ENCODE peak calls at places on chromosomes 16 and 17, in nine cellular contexts. Z, P, T, U, I, K, Y, B and S are unnamed samples.

GRCh38 chr16:29117631-29118030 is 132.8 kb downstream of the LAT start:
- DNase-seq in B (no peak), I (no peak), P (no peak), T (no peak), Z (no peak), K (no peak), U (no peak), Y (no peak), S (no peak)

GRCh38 chr17:38325221-38325851 is 18.4 kb downstream of the GPR179 start:
- DNase-seq in U (peak; percentile 50), I (peak; percentile 39), T (no peak), B (peak; percentile 19), Z (no peak), Y (no peak), K (no peak), P (no peak), S (peak; percentile 58)

GRCh38 chr17:82736511-82737185 is 1.2 kb downstream of the FN3K start:
- DNase-seq in B (no peak), K (no peak), I (no peak), T (no peak), Y (no peak), Z (no peak), U (no peak), P (no peak), S (no peak)

GRCh38 chr16:89919535-89920406 is 1.1 kb downstream of the MC1R start:
- DNase-seq in K (no peak), Y (no peak), I (no peak), B (no peak), T (no peak), P (no peak), Z (no peak), U (no peak), S (no peak)

GRCh38 chr16:66001432-66001831 is 365.1 kb upstream of the CDH5 start:
- DNase-seq in U (no peak), Z (no peak), T (no peak), K (no peak), Y (no peak), B (no peak), I (peak; percentile 17), P (no peak), S (no peak)

GRCh38 chr16:29974291-29975133 is 844 bp downstream of the TAOK2 start:
- DNase-seq in B (peak; percentile 27), T (peak; percentile 82), K (peak; percentile 9), U (peak; percentile 36), Z (no peak), P (peak; percentile 32), I (no peak), Y (peak; percentile 44), S (peak; percentile 24)

GRCh38 chr17:35752471-35752870 is 568 bp downstream of the GAS2L2 start:
- DNase-seq in P (no peak), Y (no peak), T (no peak), U (no peak), B (no peak), I (no peak), K (no peak), Z (no peak), S (no peak)

GRCh38 chr16:83887088-83887487 is 11.8 kb upstream of the MLYCD start:
- DNase-seq in Z (no peak), B (no peak), P (no peak), I (peak; percentile 23), K (no peak), Y (peak; percentile 61), U (peak; percentile 27), T (no peak), S (peak; percentile 54)

GRCh38 chr17:17844079-17844478 is 7.3 kb upstream of the SREBF1 start:
- DNase-seq in K (no peak), Z (no peak), B (no peak), P (no peak), I (no peak), T (no peak), U (no peak), Y (no peak), S (no peak)

GRCh38 chr17:17841620-17842025 is 4.8 kb upstream of the SREBF1 start:
- DNase-seq in Y (no peak), I (no peak), Z (no peak), P (no peak), B (no peak), U (no peak), T (no peak), K (no peak), S (no peak)

GRCh38 chr17:17843096-17843495 is 6.3 kb upstream of the SREBF1 start:
- DNase-seq in B (no peak), Y (no peak), T (no peak), Z (no peak), P (no peak), K (no peak), U (no peak), I (no peak), S (no peak)

GRCh38 chr17:17840751-17841591 is 4.2 kb upstream of the SREBF1 start:
- DNase-seq in Y (peak; percentile 53), K (peak; percentile 40), I (peak; percentile 68), Z (no peak), P (peak; percentile 57), T (peak; percentile 21), B (no peak), U (peak; percentile 47), S (peak; percentile 30)

GRCh38 chr17:17842111-17842876 is 5.5 kb upstream of the SREBF1 start:
- DNase-seq in T (no peak), U (no peak), P (no peak), B (no peak), K (no peak), Y (no peak), Z (no peak), I (no peak), S (no peak)
- H3K4me2 ChIP-seq in T (no peak overlapping the region), U (no peak overlapping the region), P (peak overlapping the region; percentile 94), B (no peak overlapping the region), K (no peak overlapping the region), Y (no peak overlapping the region), Z (no peak overlapping the region), I (no peak overlapping the region), S (no peak overlapping the region)

GRCh38 chr17:47850373-47850691 is 631 bp downstream of the SP6 start:
- DNase-seq in Y (no peak), P (no peak), B (no peak), U (no peak), K (no peak), T (no peak), I (no peak), Z (no peak), S (no peak)
- TF ChIP-seq EZH2 in Y (no peak), P (no peak), B (no peak), U (no peak), K (peak; percentile 8), T (no peak), I (no peak), Z (no peak), S (no peak)

GRCh38 chr17:67503184-67503583 is 126.1 kb downstream of the PITPNC1 start:
- DNase-seq in K (no peak), Y (peak; percentile 62), P (peak; percentile 48), U (no peak), I (no peak), B (no peak), Z (no peak), T (no peak), S (no peak)
- H3K4me2 ChIP-seq in K (no peak overlapping the region), Y (no peak overlapping the region), P (peak overlapping the region; percentile 18), U (no peak overlapping the region), I (no peak overlapping the region), B (no peak overlapping the region), Z (no peak overlapping the region), T (no peak overlapping the region), S (peak overlapping the region; percentile 28)

GRCh38 chr16:86521236-86522197 is 11.2 kb downstream of the FOXF1 start:
- DNase-seq in B (no peak), P (no peak), K (no peak), Y (no peak), U (no peak), Z (no peak), T (no peak), I (no peak), S (no peak)

GRCh38 chr16:86520317-86521210 is 10.2 kb downstream of the FOXF1 start:
- DNase-seq in B (no peak), U (no peak), Z (no peak), I (no peak), T (no peak), P (no peak), K (no peak), Y (no peak), S (no peak)

GRCh38 chr16:86519007-86519648 is 8.8 kb downstream of the FOXF1 start:
- DNase-seq in P (no peak), K (no peak), U (no peak), I (no peak), T (no peak), Y (no peak), B (no peak), Z (no peak), S (no peak)

GRCh38 chr16:86517652-86518258 is 7.4 kb downstream of the FOXF1 start:
- DNase-seq in P (peak; percentile 34), K (no peak), Y (peak; percentile 81), I (peak; percentile 89), T (peak; percentile 66), B (peak; percentile 82), Z (peak; percentile 8), U (peak; percentile 80), S (peak; percentile 80)

GRCh38 chr16:86519649-86520316 is 9.5 kb downstream of the FOXF1 start:
- DNase-seq in P (peak; percentile 41), I (peak; percentile 75), Y (peak; percentile 72), B (peak; percentile 86), T (peak; percentile 65), K (no peak), Z (peak; percentile 13), U (peak; percentile 88), S (peak; percentile 87)
- TF ChIP-seq EZH2 in P (no peak), I (no peak), Y (no peak), B (no peak), T (no peak), K (no peak), Z (no peak), U (no peak), S (no peak)

GRCh38 chr17:13419676-13420075 is 182.1 kb downstream of the HS3ST3A1 start:
- DNase-seq in Y (no peak), I (no peak), U (no peak), Z (no peak), K (no peak), B (no peak), T (no peak), P (no peak), S (no peak)

GRCh38 chr17:13418891-13419290 is 182.8 kb downstream of the HS3ST3A1 start:
- DNase-seq in T (no peak), B (no peak), K (no peak), I (no peak), Z (no peak), U (no peak), P (no peak), Y (peak; percentile 56), S (no peak)

GRCh38 chr17:13421581-13421980 is 180.1 kb downstream of the HS3ST3A1 start:
- DNase-seq in T (no peak), K (no peak), U (no peak), Y (peak; percentile 73), B (no peak), Z (no peak), I (peak; percentile 10), P (no peak), S (no peak)

GRCh38 chr17:13417551-13417950 is 184.2 kb downstream of the HS3ST3A1 start:
- DNase-seq in I (no peak), T (no peak), B (no peak), Z (no peak), U (no peak), P (no peak), K (no peak), Y (no peak), S (no peak)

GRCh38 chr17:13420294-13421277 is 181.1 kb downstream of the HS3ST3A1 start:
- DNase-seq in T (no peak), B (peak; percentile 65), U (no peak), P (no peak), Y (peak; percentile 85), I (peak; percentile 95), K (peak; percentile 78), Z (no peak), S (no peak)
- H3K4me2 ChIP-seq in T (no peak overlapping the region), B (no peak overlapping the region), U (no peak overlapping the region), P (no peak overlapping the region), Y (no peak overlapping the region), I (no peak overlapping the region), K (peak overlapping the region; percentile 3), Z (no peak overlapping the region), S (no peak overlapping the region)

GRCh38 chr16:85464342-85465305 is 148.5 kb upstream of the GSE1 start:
- DNase-seq in P (no peak), B (no peak), I (no peak), Y (no peak), U (no peak), T (no peak), Z (no peak), K (no peak), S (no peak)
- TF ChIP-seq EZH2 in P (no peak), B (no peak), I (no peak), Y (no peak), U (no peak), T (no peak), Z (no peak), K (no peak), S (no peak)